ENCODE peak calls at places on chromosomes 16 and 17, in six cellular contexts. N is PC-9, B is upper lobe of right lung, S is neural progenitor cell, M is kidney, D is DND-41. V is an unnamed sample. For H3K9me3, the result is how much of the 10 kb centered on the place peaks cover.

GRCh38 chr17:74780443-74781238 is 4.5 kb upstream of the NAT9 start:
- DNase-seq in N (peak), B (no peak), S (peak), M (no peak), D (no peak), V (no peak)

GRCh38 chr16:24844101-24845030 is 1.4 kb upstream of the SLC5A11 start:
- DNase-seq in N (peak), B (no peak), S (no peak), M (no peak), D (no peak), V (no peak)

GRCh38 chr16:74567901-74568300 is 39.0 kb downstream of the GLG1 start:
- DNase-seq in N (no peak), B (no peak), S (no peak), M (no peak), D (no peak), V (no peak)

GRCh38 chr17:17924857-17925250 is 47.3 kb downstream of the TOM1L2 start:
- DNase-seq in N (no peak), B (no peak), S (no peak), M (no peak), D (no peak), V (no peak)

GRCh38 chr17:2436516-2436915 is 35.7 kb upstream of the MNT start:
- DNase-seq in N (no peak), B (no peak), S (no peak), M (no peak), D (no peak), V (no peak)

GRCh38 chr16:26981266-26981938 is 85.3 kb upstream of the C16orf82 start:
- DNase-seq in N (no peak), B (no peak), S (no peak), M (no peak), D (no peak), V (no peak)

GRCh38 chr16:29738514-29738913 is 7.3 kb downstream of the C16orf54 start:
- DNase-seq in N (peak), B (no peak), S (no peak), M (no peak), D (peak), V (peak)

GRCh38 chr16:9053006-9053601 is 38.3 kb upstream of the HAPSTR1 start:
- DNase-seq in N (peak), B (peak), S (peak), M (no peak), D (peak), V (no peak)

GRCh38 chr17:61551255-61551742 is 39.7 kb downstream of the NACA2 start:
- DNase-seq in N (no peak), B (no peak), S (peak), M (no peak), D (no peak), V (no peak)

GRCh38 chr16:15725641-15726240 is 75.7 kb downstream of the NDE1 start:
- DNase-seq in N (no peak), B (no peak), S (no peak), M (no peak), D (no peak), V (no peak)

GRCh38 chr17:18285296-18285695 is 24.8 kb downstream of the MIEF2 start:
- DNase-seq in N (no peak), B (no peak), S (no peak), M (peak), D (no peak), V (no peak)

GRCh38 chr17:76268991-76269981 is 4.1 kb downstream of the UBALD2 start:
- DNase-seq in N (no peak), B (no peak), S (no peak), M (peak), D (no peak), V (no peak)

GRCh38 chr16:17467923-17468540 is 2.7 kb downstream of the XYLT1 start:
- DNase-seq in N (no peak), B (peak), S (peak), M (peak), D (peak), V (no peak)

GRCh38 chr17:6599364-6599763 is 41.1 kb downstream of the KIAA0753 start:
- DNase-seq in N (no peak), B (no peak), S (no peak), M (no peak), D (no peak), V (no peak)

GRCh38 chr17:43411820-43412529 is 13.2 kb downstream of the ARL4D start:
- DNase-seq in N (no peak), B (no peak), S (no peak), M (no peak), D (no peak), V (no peak)

GRCh38 chr16:4693956-4694663 is 748 bp downstream of the NUDT16L1 start:
- DNase-seq in N (peak), B (peak), S (peak), M (peak), D (peak), V (peak)

GRCh38 chr16:49466529-49466831 is 92.9 kb downstream of the C16orf78 start:
- DNase-seq in N (no peak), B (no peak), S (no peak), M (no peak), D (peak), V (no peak)

GRCh38 chr16:12536412-12536746 is 267.3 kb downstream of the CPPED1 start:
- DNase-seq in N (no peak), B (no peak), S (no peak), M (no peak), D (no peak), V (no peak)

GRCh38 chr17:28372203-28372944 is 880 bp downstream of the SARM1 start:
- DNase-seq in N (no peak), B (peak), S (peak), M (peak), D (no peak), V (no peak)

GRCh38 chr16:89138843-89139520 is 32.6 kb upstream of the CDH15 start:
- DNase-seq in N (no peak), B (peak), S (no peak), M (peak), D (no peak), V (no peak)

GRCh38 chr16:57324649-57325223 is 33.8 kb upstream of the CCL22 start:
- DNase-seq in N (no peak), B (no peak), S (no peak), M (no peak), D (no peak), V (no peak)

GRCh38 chr16:69407702-69408323 is 16.6 kb upstream of the CYB5B start:
- DNase-seq in N (no peak), B (no peak), S (no peak), M (no peak), D (no peak), V (no peak)

GRCh38 chr16:50519001-50519400 is 29.2 kb upstream of the NKD1 start:
- DNase-seq in N (no peak), B (no peak), S (no peak), M (no peak), D (no peak), V (no peak)

GRCh38 chr16:50515218-50515617 is 33.0 kb upstream of the NKD1 start:
- DNase-seq in N (no peak), B (no peak), S (no peak), M (no peak), D (no peak), V (no peak)

GRCh38 chr16:50516401-50516800 is 31.8 kb upstream of the NKD1 start:
- DNase-seq in N (no peak), B (no peak), S (no peak), M (no peak), D (no peak), V (no peak)

GRCh38 chr16:50517450-50518252 is 30.5 kb upstream of the NKD1 start:
- DNase-seq in N (no peak), B (no peak), S (no peak), M (no peak), D (no peak), V (no peak)

GRCh38 chr16:50516890-50517289 is 31.3 kb upstream of the NKD1 start:
- DNase-seq in N (no peak), B (no peak), S (no peak), M (no peak), D (no peak), V (no peak)
- H3K9me3 ChIP-seq in N (under half), B (under half), S (under half), M (under half), D (under half), V (under half)

GRCh38 chr17:29880031-29880430 is 50.0 kb downstream of the SSH2 start:
- DNase-seq in N (no peak), B (no peak), S (no peak), M (no peak), D (no peak), V (no peak)

GRCh38 chr17:29881256-29881655 is 48.8 kb downstream of the SSH2 start:
- DNase-seq in N (no peak), B (no peak), S (no peak), M (no peak), D (no peak), V (no peak)

GRCh38 chr17:29884995-29885394 is 45.0 kb downstream of the SSH2 start:
- DNase-seq in N (no peak), B (no peak), S (no peak), M (no peak), D (no peak), V (no peak)

GRCh38 chr17:29883497-29883896 is 46.5 kb downstream of the SSH2 start:
- DNase-seq in N (no peak), B (no peak), S (no peak), M (no peak), D (no peak), V (no peak)
- H3K4me3 ChIP-seq in N (no peak), B (no peak), S (no peak), M (no peak), D (no peak), V (no peak)

GRCh38 chr17:70446446-70446845 is 277.1 kb downstream of the KCNJ2 start:
- DNase-seq in N (no peak), B (no peak), S (no peak), M (no peak), D (no peak), V (no peak)

DNA sequence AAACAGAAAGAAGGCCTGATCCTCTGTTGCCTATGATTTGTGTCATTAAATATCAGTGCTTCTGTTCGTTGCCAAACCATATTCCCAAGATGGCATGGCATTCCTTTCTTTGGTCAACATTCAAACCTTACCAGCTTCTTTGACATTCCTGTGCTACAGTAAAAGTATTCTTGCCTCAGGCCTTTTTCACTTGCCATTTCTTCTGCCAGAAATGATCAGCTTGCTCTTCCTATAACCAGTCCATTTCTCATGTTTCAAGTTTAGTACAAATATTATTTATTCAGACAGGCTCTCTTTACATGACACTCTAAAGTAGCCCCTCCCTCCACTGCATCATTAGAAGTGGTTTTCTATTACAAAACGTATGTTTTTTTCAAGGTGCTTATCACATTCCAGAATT is 278.3 kb downstream of the KCNJ2 start:
- DNase-seq in N (no peak), B (no peak), S (no peak), M (no peak), D (no peak), V (no peak)
- H3K9me3 ChIP-seq in N (under half), B (under half), S (under half), M (under half), D (under half), V (under half)

GRCh38 chr17:48047741-48048320 is 328 bp upstream of the NFE2L1 start:
- DNase-seq in N (peak), B (peak), S (peak), M (peak), D (peak), V (peak)

GRCh38 chr17:48047113-48047740 is 932 bp upstream of the NFE2L1 start:
- DNase-seq in N (no peak), B (no peak), S (peak), M (no peak), D (no peak), V (no peak)

GRCh38 chr17:48045270-48046001 is 2.7 kb upstream of the NFE2L1 start:
- DNase-seq in N (no peak), B (peak), S (no peak), M (no peak), D (no peak), V (no peak)

GRCh38 chr17:48044851-48045250 is 3.3 kb upstream of the NFE2L1 start:
- DNase-seq in N (no peak), B (peak), S (no peak), M (no peak), D (no peak), V (no peak)

GRCh38 chr17:48046296-48046695 is 1.9 kb upstream of the NFE2L1 start:
- DNase-seq in N (no peak), B (no peak), S (no peak), M (no peak), D (no peak), V (no peak)
- H3K4me3 ChIP-seq in N (peak), B (peak), S (peak), M (peak), D (peak), V (no peak)

GRCh38 chr16:71443714-71444113 is 1.9 kb upstream of the TLE7 start:
- DNase-seq in N (no peak), B (no peak), S (no peak), M (no peak), D (no peak), V (no peak)
- H3K9me3 ChIP-seq in N (under half), B (under half), S (under half), M (under half), D (under half), V (under half)

V was measured in effector memory CD4-positive, alpha-beta T cell.